ENCODE peak calls at places on chromosomes 16 and 17, in five cellular contexts. L, V, G, P and B are unnamed samples.

GRCh38 chr16:85585762-85586161 is 27.4 kb upstream of the GSE1 start:
- DNase-seq in L (no peak), V (no peak), G (no peak), P (no peak), B (no peak)

GRCh38 chr17:57121308-57122042 is 36.4 kb downstream of the AKAP1 start:
- DNase-seq in L (peak; percentile 64), V (peak; percentile 80), G (no peak), P (no peak), B (peak; percentile 71)

GRCh38 chr16:85767569-85767968 is 16.7 kb upstream of the C16orf74 start:
- DNase-seq in L (peak; percentile 15), V (no peak), G (no peak), P (no peak), B (no peak)

GRCh38 chr17:69325518-69326301 is 1.2 kb downstream of the ABCA5 start:
- DNase-seq in L (no peak), V (peak; percentile 29), G (peak; percentile 50), P (no peak), B (no peak)

GRCh38 chr16:50400312-50400966 is 31.7 kb upstream of the BRD7 start:
- DNase-seq in L (no peak), V (no peak), G (no peak), P (no peak), B (no peak)

GRCh38 chr16:50451951-50452508 is 83.2 kb upstream of the BRD7 start:
- DNase-seq in L (no peak), V (no peak), G (no peak), P (no peak), B (no peak)

GRCh38 chr17:55607736-55608341 is 96.6 kb upstream of the SMIM36 start:
- DNase-seq in L (no peak), V (no peak), G (no peak), P (no peak), B (no peak)

GRCh38 chr17:78138204-78139060 is 7.8 kb upstream of the C17orf99 start:
- DNase-seq in L (no peak), V (no peak), G (no peak), P (no peak), B (no peak)

GRCh38 chr17:29241015-29241963 is 5.4 kb upstream of the CRYBA1 start:
- DNase-seq in L (peak; percentile 25), V (peak; percentile 39), G (peak; percentile 83), P (no peak), B (no peak)

GRCh38 chr16:70610273-70611223 is 35.8 kb upstream of the IL34 start:
- DNase-seq in L (no peak), V (no peak), G (no peak), P (no peak), B (no peak)

GRCh38 chr17:28404812-28405570 is 1.0 kb downstream of the SLC46A1 start:
- DNase-seq in L (no peak), V (peak; percentile 73), G (peak; percentile 84), P (no peak), B (no peak)

GRCh38 chr17:40605301-40605700 is 40.0 kb upstream of the CCR7 start:
- DNase-seq in L (no peak), V (no peak), G (no peak), P (no peak), B (no peak)

GRCh38 chr16:57462978-57463362 is 491 bp downstream of the POLR2C start:
- DNase-seq in L (peak; percentile 26), V (peak; percentile 55), G (no peak), P (no peak), B (no peak)

GRCh38 chr17:39665642-39666221 is 583 bp downstream of the TCAP start:
- DNase-seq in L (no peak), V (peak; percentile 77), G (no peak), P (no peak), B (no peak)

GRCh38 chr16:51922476-51922875 is 624.5 kb downstream of the TOX3 start:
- DNase-seq in L (no peak), V (no peak), G (no peak), P (no peak), B (no peak)

GRCh38 chr17:39352986-39353385 is 48.4 kb downstream of the FBXL20 start:
- DNase-seq in L (no peak), V (no peak), G (no peak), P (no peak), B (no peak)

GRCh38 chr16:8727084-8727590 is 52.7 kb downstream of the ABAT start:
- DNase-seq in L (no peak), V (no peak), G (no peak), P (no peak), B (no peak)

GRCh38 chr17:82898976-82899514 is 59.2 kb upstream of the ZNF750 start:
- DNase-seq in L (no peak), V (peak; percentile 63), G (no peak), P (no peak), B (no peak)

GRCh38 chr16:87608400-87608985 is 6.2 kb downstream of the JPH3 start:
- DNase-seq in L (peak; percentile 75), V (no peak), G (peak; percentile 48), P (no peak), B (peak; percentile 77)

GRCh38 chr17:41919840-41920579 is 1.3 kb upstream of the ACLY start:
- DNase-seq in L (peak; percentile 39), V (no peak), G (no peak), P (no peak), B (no peak)

GRCh38 chr17:4786111-4786491 is at the start of gene VMO1:
- DNase-seq in L (no peak), V (peak; percentile 73), G (no peak), P (no peak), B (no peak)

GRCh38 chr17:4788159-4788806 is 481 bp upstream of the GLTPD2 start:
- DNase-seq in L (no peak), V (no peak), G (no peak), P (no peak), B (no peak)

GRCh38 chr17:4782652-4783051 is 3.5 kb downstream of the VMO1 start:
- DNase-seq in L (peak; percentile 61), V (peak; percentile 64), G (no peak), P (no peak), B (no peak)

GRCh38 chr17:4786516-4786915 is 352 bp upstream of the VMO1 start:
- DNase-seq in L (no peak), V (no peak), G (no peak), P (no peak), B (no peak)

DNA sequence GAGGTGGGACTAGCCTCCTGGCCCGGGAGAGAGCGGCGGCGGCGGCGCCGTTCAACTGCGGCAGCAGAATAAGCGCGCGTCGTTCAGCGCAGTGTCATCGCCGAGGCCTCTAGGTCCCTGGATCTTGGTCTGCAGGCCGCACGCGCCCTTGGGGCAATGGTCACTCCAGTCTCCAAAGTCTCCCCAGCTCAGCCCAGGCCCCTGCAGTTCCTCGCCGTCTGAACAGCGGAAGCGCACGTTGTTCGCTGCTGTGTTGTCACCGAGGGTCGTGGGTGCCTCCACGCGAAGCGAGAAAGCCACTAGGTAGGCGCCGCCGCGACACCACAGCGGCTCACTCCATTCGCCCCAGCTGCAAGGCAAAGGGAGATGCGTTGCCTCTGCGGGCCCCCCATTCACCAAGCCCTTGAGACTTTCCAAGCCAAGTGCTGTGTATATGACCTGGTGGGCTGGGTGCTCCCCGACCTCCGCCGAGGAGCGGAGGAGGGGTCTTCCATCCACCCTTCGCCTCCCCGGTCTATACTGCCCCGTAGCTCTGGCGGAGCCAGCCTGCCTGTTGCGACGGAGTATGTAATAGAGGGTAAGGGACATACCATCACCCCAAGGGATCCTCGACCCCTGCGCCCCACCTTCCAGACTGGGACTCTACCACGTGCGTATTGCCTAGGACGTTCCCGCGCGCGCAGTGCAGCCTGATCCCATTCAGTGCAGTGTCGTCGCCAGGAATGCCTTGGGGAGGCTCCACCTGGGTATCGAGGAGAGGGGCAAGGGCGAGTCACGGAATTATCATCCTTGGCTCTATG is 653 bp downstream of the VMO1 start:
- DNase-seq in L (no peak), V (peak; percentile 33), G (no peak), P (no peak), B (no peak)
- TF ChIP-seq FOXM1 in L (no peak), V (no peak), G (no peak), P (no peak), B (no peak)

GRCh38 chr17:61381537-61381936 is 18.1 kb upstream of the TBX2 start:
- DNase-seq in L (no peak), V (peak; percentile 76), G (no peak), P (no peak), B (no peak)

GRCh38 chr17:61380217-61380835 is 19.3 kb upstream of the TBX2 start:
- DNase-seq in L (no peak), V (peak; percentile 57), G (no peak), P (no peak), B (no peak)

GRCh38 chr17:61382796-61383688 is 16.6 kb upstream of the TBX2 start:
- DNase-seq in L (no peak), V (peak; percentile 64), G (no peak), P (no peak), B (no peak)

GRCh38 chr17:61379457-61380216 is 20.0 kb upstream of the TBX2 start:
- DNase-seq in L (no peak), V (peak; percentile 39), G (peak; percentile 58), P (no peak), B (no peak)

GRCh38 chr17:61380836-61381525 is 18.7 kb upstream of the TBX2 start:
- DNase-seq in L (no peak), V (peak; percentile 77), G (no peak), P (no peak), B (no peak)
- TF ChIP-seq FOXM1 in L (no peak), V (no peak), G (no peak), P (no peak), B (no peak)

DNA sequence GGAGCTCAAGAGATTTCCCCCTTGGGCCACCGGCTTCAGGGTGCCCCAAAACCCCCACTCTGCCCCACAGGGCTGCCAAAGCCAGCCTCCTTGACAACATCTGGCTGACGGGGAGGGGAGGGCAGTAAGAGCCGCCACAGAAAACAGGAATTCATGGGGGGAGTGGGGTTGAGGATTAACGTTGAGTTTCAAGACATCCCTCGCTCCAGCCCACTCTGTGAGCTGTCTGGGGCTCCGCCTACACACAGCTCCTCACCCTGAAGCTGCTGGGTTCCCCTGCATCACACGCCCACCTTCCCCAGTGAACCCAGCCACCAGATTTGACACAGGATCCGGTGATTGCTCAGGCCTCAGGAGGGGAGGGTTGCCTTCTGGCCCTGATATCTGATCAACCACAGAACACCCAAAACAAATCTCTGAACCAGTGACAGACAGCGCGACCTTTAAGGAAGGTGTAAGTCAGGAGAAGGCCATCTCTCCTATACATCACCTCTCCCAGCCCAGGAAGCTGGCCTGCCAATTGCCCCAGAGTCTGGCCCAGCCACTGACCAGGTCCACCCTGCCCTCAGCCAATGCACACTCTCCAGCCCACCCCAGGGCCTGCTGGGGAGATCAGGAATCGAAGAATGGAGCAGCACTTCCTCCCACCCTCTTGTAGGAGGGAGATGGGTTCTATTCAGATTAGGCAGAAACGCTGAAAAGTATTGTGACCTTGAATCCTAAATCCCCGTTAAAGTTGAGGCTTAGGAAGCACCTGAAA is 132.1 kb downstream of the CLEC16A start:
- DNase-seq in L (peak; percentile 55), V (no peak), G (no peak), P (peak; percentile 79), B (no peak)
- TF ChIP-seq FOXM1 in L (no peak), V (no peak), G (no peak), P (no peak), B (no peak)

GRCh38 chr17:71251276-71251675 is 869.5 kb upstream of the SOX9 start:
- DNase-seq in L (no peak), V (no peak), G (no peak), P (no peak), B (no peak)
- TF ChIP-seq FOXM1 in L (no peak), V (no peak), G (no peak), P (no peak), B (no peak)